ENCODE peak calls at places on chromosomes 4 and X, in five cellular contexts. Q is endothelial cell of umbilical vein, E is dorsolateral prefrontal cortex, U is tibial artery, P is thyroid gland. W is an unnamed sample.

GRCh38 chr4:151012836-151013235 is 2.2 kb downstream of the LRBA start:
- DNase-seq in U (no peak), E (no peak), Q (no peak), P (peak), W (no peak)

GRCh38 chrX:55758033-55758432 is 40.5 kb downstream of the RRAGB start:
- DNase-seq in E (no peak), Q (peak), U (no peak), P (no peak), W (no peak)

GRCh38 chrX:54029543-54030143 is 14.6 kb downstream of the PHF8 start:
- DNase-seq in E (no peak), P (peak), Q (no peak), U (no peak), W (no peak)

GRCh38 chrX:7788334-7788733 is 54.6 kb upstream of the VCX start:
- DNase-seq in P (no peak), Q (no peak), E (no peak), U (no peak), W (no peak)

GRCh38 chr4:46390353-46391058 is 578 bp upstream of the GABRA2 start:
- DNase-seq in Q (no peak), E (no peak), U (no peak), P (no peak), W (no peak)

GRCh38 chr4:163048447-163048846 is 118.2 kb downstream of the NAF1 start:
- DNase-seq in Q (peak), P (no peak), U (no peak), E (no peak), W (no peak)

GRCh38 chr4:24923550-24923949 is 10.7 kb upstream of the CCDC149 start:
- DNase-seq in Q (no peak), U (no peak), P (no peak), E (no peak), W (no peak)

GRCh38 chr4:2843909-2844584 is 403 bp downstream of the ADD1 start:
- DNase-seq in E (peak), P (peak), U (peak), Q (peak), W (no peak)

GRCh38 chr4:102541708-102542107 is 40.5 kb downstream of the NFKB1 start:
- DNase-seq in P (no peak), Q (no peak), E (no peak), U (no peak), W (no peak)

GRCh38 chrX:132615396-132616131 is 126.7 kb upstream of the MBNL3 start:
- DNase-seq in P (peak), E (no peak), Q (peak), U (no peak), W (peak)

GRCh38 chrX:130173190-130173895 is 1.6 kb downstream of the RAB33A start:
- DNase-seq in U (peak), P (peak), E (peak), Q (peak), W (no peak)

GRCh38 chr4:110793381-110793801 is 170.5 kb upstream of the PITX2 start:
- DNase-seq in Q (no peak), E (no peak), U (no peak), P (no peak), W (no peak)

GRCh38 chrX:25156323-25156722 is 140.6 kb upstream of the ARX start:
- DNase-seq in E (no peak), P (no peak), Q (no peak), U (no peak), W (no peak)

GRCh38 chr4:156362581-156362980 is 408.9 kb upstream of the CTSO start:
- DNase-seq in P (no peak), E (no peak), U (no peak), Q (no peak), W (no peak)

GRCh38 chr4:139450586-139450985 is 3.3 kb upstream of the RAB33B start:
- DNase-seq in Q (no peak), U (no peak), P (no peak), E (no peak), W (no peak)

GRCh38 chrX:103730746-103731508 is 20.2 kb downstream of the TMEM31 start:
- DNase-seq in Q (peak), U (no peak), E (no peak), P (no peak), W (peak)

GRCh38 chrX:128460835-128461234 is 408.6 kb upstream of the ACTRT1 start:
- DNase-seq in Q (peak), P (no peak), U (no peak), E (no peak), W (no peak)
- TF ChIP-seq CTCF in Q (no peak), P (no peak), U (no peak), E (no peak), W (no peak)

DNA sequence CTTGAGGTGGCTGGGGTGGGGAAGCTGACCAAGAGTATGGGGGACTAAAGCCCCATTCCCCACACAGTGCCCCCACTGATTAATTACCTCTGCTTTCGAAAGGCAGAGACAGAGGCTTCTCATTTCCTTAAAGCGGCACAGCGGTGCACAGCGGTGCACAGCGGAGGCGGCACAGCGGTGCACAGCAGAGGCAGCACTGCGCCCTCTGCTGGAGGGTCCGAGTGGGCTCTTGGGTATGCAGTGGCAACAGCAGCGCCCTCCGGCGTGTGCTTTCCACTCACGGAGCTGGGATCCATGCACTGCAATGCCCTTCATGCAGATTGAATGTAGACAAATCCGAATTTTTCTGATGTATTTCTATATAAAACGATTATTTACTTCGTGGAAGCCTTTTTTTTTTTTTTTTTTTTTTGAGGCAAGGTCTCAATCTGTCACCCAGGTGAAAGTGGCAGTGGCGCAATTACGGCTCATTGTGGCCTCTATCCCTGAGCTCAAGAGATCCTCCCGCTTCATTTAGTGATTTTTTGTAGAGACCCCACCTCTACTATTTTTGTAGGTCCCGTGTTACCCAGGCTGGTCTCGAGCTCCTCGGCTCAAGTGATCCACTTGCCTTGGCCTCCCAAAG is 19.7 kb upstream of the PRPS2 start:
- DNase-seq in E (no peak), Q (peak), U (no peak), P (peak), W (no peak)
- TF ChIP-seq CTCF in E (peak), Q (peak), U (peak), P (no peak), W (peak)

GRCh38 chr4:76194325-76194724 is 19.3 kb downstream of the SCARB2 start:
- DNase-seq in Q (peak), U (no peak), E (no peak), P (no peak), W (no peak)
- TF ChIP-seq CTCF in Q (no peak), U (no peak), E (no peak), P (no peak), W (no peak)

GRCh38 chrX:46587753-46588171 is 14.2 kb downstream of the CHST7 start:
- DNase-seq in E (no peak), U (no peak), Q (peak), P (no peak), W (no peak)
- TF ChIP-seq CTCF in E (no peak), U (no peak), Q (no peak), P (no peak), W (no peak)

DNA sequence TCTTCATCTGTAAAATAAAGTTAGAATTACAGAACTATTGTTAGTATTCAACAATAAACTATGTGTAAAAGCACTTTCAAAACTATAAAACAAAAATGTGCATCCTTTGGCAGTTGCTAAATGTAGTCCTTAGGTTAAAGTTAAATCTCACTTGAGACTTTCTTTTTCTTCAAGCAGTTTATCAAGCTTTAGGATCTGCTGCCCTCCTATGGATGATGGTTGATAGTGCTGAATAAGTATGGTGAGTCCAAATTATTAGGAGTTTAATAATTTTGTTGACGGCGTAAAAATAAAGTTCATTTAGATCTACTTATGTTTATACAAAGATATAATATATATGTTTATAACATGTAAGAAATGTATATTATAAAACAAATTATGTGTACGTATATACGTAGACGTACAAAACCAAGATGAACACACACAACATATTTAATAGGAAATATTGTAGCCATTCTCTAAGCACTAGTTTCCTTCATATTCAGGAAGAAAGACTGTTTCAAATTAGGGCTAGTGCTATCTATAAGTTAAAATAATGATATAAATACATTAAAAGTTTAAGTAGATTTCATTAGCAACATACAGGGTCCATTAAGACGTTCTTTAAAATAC is 22.3 kb downstream of the UGT2A2 start:
- DNase-seq in U (no peak), P (no peak), Q (peak), E (no peak), W (no peak)
- TF ChIP-seq CTCF in U (no peak), P (no peak), Q (peak), E (peak), W (no peak)

GRCh38 chrX:120308558-120308957 is 2.7 kb downstream of the TMEM255A start:
- DNase-seq in P (peak), U (no peak), E (no peak), Q (no peak), W (no peak)
- TF ChIP-seq CTCF in P (no peak), U (no peak), E (no peak), Q (no peak), W (no peak)

GRCh38 chr4:120003193-120003592 is 63.5 kb downstream of the MAD2L1 start:
- DNase-seq in Q (no peak), U (no peak), E (no peak), P (no peak), W (no peak)

GRCh38 chr4:120004054-120004453 is 62.6 kb downstream of the MAD2L1 start:
- DNase-seq in U (no peak), Q (no peak), E (no peak), P (no peak), W (no peak)

GRCh38 chr4:120005091-120005490 is 61.6 kb downstream of the MAD2L1 start:
- DNase-seq in P (no peak), E (no peak), U (no peak), Q (no peak), W (no peak)

GRCh38 chr4:120000591-120001296 is 65.9 kb downstream of the MAD2L1 start:
- DNase-seq in E (no peak), U (no peak), P (no peak), Q (no peak), W (no peak)

DNA sequence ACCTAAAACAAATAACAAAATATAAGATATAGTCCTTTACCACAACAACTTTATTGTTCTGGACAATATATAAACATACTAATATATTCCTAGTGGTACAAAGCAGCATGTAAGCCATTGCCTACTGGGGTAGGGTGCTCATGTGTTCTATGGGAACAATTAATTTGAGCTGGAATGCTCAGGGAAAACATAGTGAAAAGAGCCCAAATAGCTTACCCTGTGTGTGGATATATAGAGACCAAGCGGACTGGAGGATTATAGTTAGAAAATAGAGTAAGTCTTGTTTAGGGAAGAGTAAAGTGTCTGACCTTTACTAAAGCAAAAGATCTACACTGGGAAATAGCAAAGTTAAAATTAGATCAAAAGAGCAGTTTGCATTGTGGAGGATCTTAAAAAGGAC is 64.8 kb downstream of the MAD2L1 start:
- DNase-seq in P (no peak), E (no peak), U (no peak), Q (no peak), W (no peak)
- TF ChIP-seq CTCF in P (no peak), E (no peak), U (no peak), Q (no peak), W (no peak)

DNA sequence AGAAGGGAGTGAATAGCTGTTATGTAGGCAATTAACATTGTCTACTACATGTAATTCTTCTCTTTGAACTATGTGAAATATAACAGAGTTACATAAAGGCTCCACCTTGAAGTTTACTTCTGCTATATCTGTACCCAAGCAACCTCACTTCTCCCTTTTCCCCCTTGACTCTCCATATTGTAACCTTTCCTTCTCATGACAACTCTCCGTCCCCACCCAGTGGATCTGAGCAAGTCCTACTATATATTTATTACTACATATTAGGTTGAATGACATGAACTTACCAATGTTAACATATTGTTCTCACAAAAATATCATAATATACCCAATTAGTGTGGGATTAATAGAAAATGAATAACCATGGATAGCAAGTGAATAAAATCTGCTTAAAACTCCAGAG is 93.2 kb upstream of the ATP8A1 start:
- DNase-seq in U (no peak), P (peak), E (no peak), Q (peak), W (no peak)
- TF ChIP-seq CTCF in U (no peak), P (peak), E (peak), Q (no peak), W (no peak)

W was measured in tibial nerve.